ENCODE peak calls at places on chromosomes 4 and X, in four cellular contexts. T is adipocyte, Y is psoas muscle, Q is right cardiac atrium. A is an unnamed sample.

GRCh38 chr4:86256086-86256485 is 103.8 kb downstream of the MAPK10 start:
- DNase-seq in T (no peak), Y (no peak), Q (no peak), A (no peak)

GRCh38 chr4:2356123-2357069 is 62.0 kb downstream of the ZFYVE28 start:
- DNase-seq in T (no peak), Y (no peak), Q (peak; percentile 41), A (peak; percentile 60)

GRCh38 chr4:88411491-88412101 is 32.9 kb downstream of the HERC6 start:
- DNase-seq in T (no peak), Y (no peak), Q (no peak), A (no peak)

GRCh38 chrX:19017271-19017670 is 33.4 kb upstream of the PHKA2 start:
- DNase-seq in T (peak; percentile 22), Y (no peak), Q (no peak), A (no peak)

GRCh38 chrX:128601706-128602105 is 549.5 kb upstream of the ACTRT1 start:
- DNase-seq in T (no peak), Y (no peak), Q (no peak), A (no peak)

GRCh38 chr4:129623233-129623632 is 527.3 kb downstream of the C4orf33 start:
- DNase-seq in T (peak; percentile 31), Y (no peak), Q (no peak), A (no peak)

GRCh38 chrX:150478496-150479492 is 89.6 kb upstream of the MTM1 start:
- DNase-seq in T (no peak), Y (no peak), Q (no peak), A (no peak)

GRCh38 chrX:49230500-49231232 is 2.5 kb downstream of the CACNA1F start:
- DNase-seq in T (no peak), Y (peak; percentile 72), Q (peak; percentile 90), A (peak; percentile 87)

GRCh38 chr4:73816814-73817213 is 19.7 kb upstream of the CXCL6 start:
- DNase-seq in T (peak; percentile 41), Y (no peak), Q (peak; percentile 50), A (no peak)

GRCh38 chrX:38999967-39000745 is 198.9 kb downstream of the MID1IP1 start:
- DNase-seq in T (peak; percentile 13), Y (no peak), Q (no peak), A (no peak)

GRCh38 chrX:43643201-43643600 is 12.9 kb upstream of the MAOA start:
- DNase-seq in T (peak; percentile 26), Y (no peak), Q (no peak), A (no peak)

GRCh38 chr4:122229857-122230256 is 77.7 kb downstream of the BLTP1 start:
- DNase-seq in T (no peak), Y (no peak), Q (no peak), A (no peak)

GRCh38 chr4:128163177-128164117 is 102.3 kb downstream of the LARP1B start:
- DNase-seq in T (peak; percentile 79), Y (no peak), Q (no peak), A (no peak)

GRCh38 chr4:52670739-52671138 is 11.6 kb upstream of the USP46 start:
- DNase-seq in T (no peak), Y (no peak), Q (no peak), A (no peak)

GRCh38 chr4:70838400-70838971 is 1.2 kb downstream of the GRSF1 start:
- DNase-seq in T (peak; percentile 49), Y (no peak), Q (no peak), A (no peak)

GRCh38 chr4:56215901-56216300 is 171.4 kb downstream of the AASDH start:
- DNase-seq in T (no peak), Y (no peak), Q (peak; percentile 74), A (no peak)

GRCh38 chr4:15232725-15233597 is 194.9 kb upstream of the C1QTNF7 start:
- DNase-seq in T (peak; percentile 72), Y (no peak), Q (peak; percentile 61), A (no peak)

GRCh38 chr4:24477919-24478318 is 106.4 kb downstream of the DHX15 start:
- DNase-seq in T (peak; percentile 31), Y (peak; percentile 56), Q (peak; percentile 58), A (no peak)

GRCh38 chr4:21948347-21949072 is at the start of gene KCNIP4:
- DNase-seq in T (peak; percentile 67), Y (peak; percentile 45), Q (no peak), A (peak; percentile 72)

GRCh38 chr4:164287173-164287572 is 466.8 kb upstream of the SMIM31 start:
- DNase-seq in T (no peak), Y (no peak), Q (no peak), A (no peak)

GRCh38 chrX:65667503-65668355 is at the start of gene MSN:
- DNase-seq in T (peak; percentile 77), Y (peak; percentile 87), Q (peak; percentile 93), A (peak; percentile 84)

GRCh38 chrX:17559728-17560379 is 177.4 kb upstream of the SCML1 start:
- DNase-seq in T (peak; percentile 85), Y (no peak), Q (no peak), A (no peak)

GRCh38 chr4:8472689-8473197 is 32.2 kb downstream of the TRMT44 start:
- DNase-seq in T (peak; percentile 88), Y (no peak), Q (peak; percentile 81), A (no peak)

GRCh38 chr4:15436515-15436914 is 8.7 kb downstream of the C1QTNF7 start:
- DNase-seq in T (peak; percentile 88), Y (no peak), Q (peak; percentile 55), A (no peak)

GRCh38 chr4:89838005-89838404 is 1.0 kb upstream of the SNCA start:
- DNase-seq in T (peak; percentile 25), Y (no peak), Q (no peak), A (no peak)

GRCh38 chr4:156255205-156255604 is 301.5 kb upstream of the CTSO start:
- DNase-seq in T (no peak), Y (no peak), Q (no peak), A (no peak)

GRCh38 chr4:126458993-126459392 is 1144.2 kb downstream of the FAT4 start:
- DNase-seq in T (peak; percentile 42), Y (no peak), Q (no peak), A (no peak)

GRCh38 chr4:144411119-144411518 is 234.8 kb upstream of the HHIP start:
- DNase-seq in T (no peak), Y (no peak), Q (no peak), A (no peak)

GRCh38 chrX:114787016-114787415 is 203.1 kb downstream of the HTR2C start:
- DNase-seq in T (no peak), Y (no peak), Q (no peak), A (no peak)

GRCh38 chr4:69823481-69824186 is 36.3 kb downstream of the SULT1E1 start:
- DNase-seq in T (peak; percentile 58), Y (no peak), Q (peak; percentile 37), A (no peak)

GRCh38 chr4:101331017-101331416 is 16.3 kb downstream of the PPP3CA start:
- DNase-seq in T (no peak), Y (no peak), Q (no peak), A (no peak)

GRCh38 chr4:47372561-47372960 is 90.9 kb downstream of the COMMD8 start:
- DNase-seq in T (no peak), Y (no peak), Q (no peak), A (no peak)

GRCh38 chr4:140609548-140610425 is 41.0 kb upstream of the UCP1 start:
- DNase-seq in T (peak; percentile 80), Y (no peak), Q (peak; percentile 45), A (no peak)

GRCh38 chrX:105870465-105870864 is 48.1 kb downstream of the NRK start:
- DNase-seq in T (no peak), Y (no peak), Q (no peak), A (no peak)

GRCh38 chrX:28997716-28998115 is 410.5 kb downstream of the IL1RAPL1 start:
- DNase-seq in T (no peak), Y (no peak), Q (no peak), A (no peak)

GRCh38 chr4:5956285-5957021 is 61.8 kb downstream of the C4orf50 start:
- DNase-seq in T (no peak), Y (peak; percentile 63), Q (no peak), A (no peak)

GRCh38 chrX:19670321-19670750 is 155.0 kb upstream of the MAP3K15 start:
- DNase-seq in T (peak; percentile 84), Y (peak; percentile 52), Q (no peak), A (no peak)

GRCh38 chr4:3472411-3473141 is 9.5 kb downstream of the DOK7 start:
- DNase-seq in T (no peak), Y (peak; percentile 43), Q (peak; percentile 51), A (peak; percentile 72)

GRCh38 chr4:152666946-152667345 is 12.9 kb downstream of the TMEM154 start:
- DNase-seq in T (no peak), Y (no peak), Q (no peak), A (no peak)

GRCh38 chr4:152665691-152666410 is 13.9 kb downstream of the TMEM154 start:
- DNase-seq in T (no peak), Y (no peak), Q (no peak), A (no peak)

GRCh38 chr4:152663203-152664066 is 16.4 kb downstream of the TMEM154 start:
- DNase-seq in T (peak; percentile 3), Y (no peak), Q (no peak), A (no peak)

GRCh38 chr4:152668338-152668964 is 11.3 kb downstream of the TMEM154 start:
- DNase-seq in T (no peak), Y (no peak), Q (no peak), A (no peak)

GRCh38 chr4:152667781-152668180 is 12.0 kb downstream of the TMEM154 start:
- DNase-seq in T (no peak), Y (no peak), Q (no peak), A (no peak)
- H3K4me3 ChIP-seq in T (no peak overlapping the region), Y (no peak overlapping the region), Q (no peak overlapping the region), A (no peak overlapping the region)

GRCh38 chr4:108142870-108143269 is 25.9 kb downstream of the LEF1 start:
- DNase-seq in T (no peak), Y (no peak), Q (no peak), A (no peak)

GRCh38 chr4:108146346-108146745 is 22.4 kb downstream of the LEF1 start:
- DNase-seq in T (no peak), Y (no peak), Q (no peak), A (no peak)

GRCh38 chr4:108143515-108143914 is 25.2 kb downstream of the LEF1 start:
- DNase-seq in T (no peak), Y (no peak), Q (no peak), A (no peak)

GRCh38 chr4:108146819-108147218 is 21.9 kb downstream of the LEF1 start:
- DNase-seq in T (no peak), Y (no peak), Q (no peak), A (no peak)

DNA sequence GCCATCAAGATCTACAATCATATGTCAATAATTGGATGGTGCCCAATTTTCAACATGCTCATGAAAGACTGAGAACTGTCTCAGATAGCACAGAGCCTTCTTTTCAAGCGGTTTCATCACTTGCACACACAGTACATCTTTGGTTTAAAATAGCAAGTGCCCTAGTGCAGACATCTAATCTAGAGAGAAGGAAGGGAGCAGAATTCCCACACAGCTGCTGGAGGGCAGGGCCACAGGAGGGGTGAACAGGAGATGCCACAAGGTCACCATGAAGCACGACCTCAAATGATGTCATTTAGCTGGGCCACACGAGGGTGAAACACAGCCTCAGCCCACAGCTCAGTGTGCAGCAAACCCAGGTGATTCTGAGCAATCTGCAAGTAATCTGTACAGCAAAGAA is 24.3 kb downstream of the LEF1 start:
- DNase-seq in T (no peak), Y (no peak), Q (no peak), A (no peak)
- H3K4me1 ChIP-seq in T (peaks cover under 1% of the 10 kb centered on the region), Y (no peaks in the 10 kb centered on the region), Q (no peaks in the 10 kb centered on the region), A (no peaks in the 10 kb centered on the region)

GRCh38 chr4:138223191-138223910 is 18.8 kb downstream of the SLC7A11 start:
- DNase-seq in T (no peak), Y (no peak), Q (no peak), A (no peak)
- H3K4me3 ChIP-seq in T (no peak overlapping the region), Y (no peak overlapping the region), Q (no peak overlapping the region), A (no peak overlapping the region)

GRCh38 chr4:173192375-173193162 is 24.0 kb downstream of the GALNT7 start:
- DNase-seq in T (no peak), Y (no peak), Q (no peak), A (no peak)
- H3K4me1 ChIP-seq in T (peaks cover 13% of the 10 kb centered on the region), Y (no peaks in the 10 kb centered on the region), Q (no peaks in the 10 kb centered on the region), A (peaks cover 6% of the 10 kb centered on the region)